ENCODE peak calls at places on chromosomes 7 and 10, in seven cellular contexts. One of them, this sample, is unnamed.

GRCh38 chr10:121900443-121901174 is 27.2 kb downstream of the ATE1 start:
- DNase-seq in K562: peak
- DNase-seq in activated CD4-positive, alpha-beta T cell treated with anti-CD3 and anti-CD28 coated beads, Interleukin-2, amount 10 ng/mL, durations not matched to agents 7 days and 5 days: peak
- DNase-seq in fibroblast of lung: peak
- DNase-seq in activated CD4-positive, CD25-positive, alpha-beta regulatory T cell: no peak
- DNase-seq in RWPE1: peak
- DNase-seq in stimulated activated CD4-positive, alpha-beta T cell treated with anti-CD3 and anti-CD28 coated beads, Interleukin-15, amount 100 ng/mL, for 1 hour: no peak
- DNase-seq in this sample: peak

GRCh38 chr10:1215862-1216575 is 159.8 kb downstream of the WDR37 start:
- DNase-seq in fibroblast of lung: no peak
- DNase-seq in stimulated activated CD4-positive, alpha-beta T cell treated with anti-CD3 and anti-CD28 coated beads, Interleukin-15, amount 100 ng/mL, for 1 hour: no peak
- DNase-seq in K562: no peak
- DNase-seq in activated CD4-positive, alpha-beta T cell treated with anti-CD3 and anti-CD28 coated beads, Interleukin-2, amount 10 ng/mL, durations not matched to agents 7 days and 5 days: no peak
- DNase-seq in activated CD4-positive, CD25-positive, alpha-beta regulatory T cell: no peak
- DNase-seq in RWPE1: no peak
- DNase-seq in this sample: no peak

GRCh38 chr10:71006497-71006896 is 118.1 kb upstream of the PCBD1 start:
- DNase-seq in RWPE1: no peak
- DNase-seq in fibroblast of lung: no peak
- DNase-seq in stimulated activated CD4-positive, alpha-beta T cell treated with anti-CD3 and anti-CD28 coated beads, Interleukin-15, amount 100 ng/mL, for 1 hour: no peak
- DNase-seq in K562: no peak
- DNase-seq in activated CD4-positive, CD25-positive, alpha-beta regulatory T cell: no peak
- DNase-seq in activated CD4-positive, alpha-beta T cell treated with anti-CD3 and anti-CD28 coated beads, Interleukin-2, amount 10 ng/mL, durations not matched to agents 7 days and 5 days: no peak
- DNase-seq in this sample: no peak

GRCh38 chr7:1318661-1319060 is 86.0 kb downstream of the UNCX start:
- DNase-seq in RWPE1: no peak
- DNase-seq in stimulated activated CD4-positive, alpha-beta T cell treated with anti-CD3 and anti-CD28 coated beads, Interleukin-15, amount 100 ng/mL, for 1 hour: no peak
- DNase-seq in K562: no peak
- DNase-seq in activated CD4-positive, alpha-beta T cell treated with anti-CD3 and anti-CD28 coated beads, Interleukin-2, amount 10 ng/mL, durations not matched to agents 7 days and 5 days: no peak
- DNase-seq in fibroblast of lung: no peak
- DNase-seq in activated CD4-positive, CD25-positive, alpha-beta regulatory T cell: no peak
- DNase-seq in this sample: no peak

GRCh38 chr7:149090397-149091195 is at the start of gene ZNF786:
- DNase-seq in stimulated activated CD4-positive, alpha-beta T cell treated with anti-CD3 and anti-CD28 coated beads, Interleukin-15, amount 100 ng/mL, for 1 hour: peak
- DNase-seq in activated CD4-positive, CD25-positive, alpha-beta regulatory T cell: peak
- DNase-seq in K562: peak
- DNase-seq in fibroblast of lung: peak
- DNase-seq in RWPE1: peak
- DNase-seq in activated CD4-positive, alpha-beta T cell treated with anti-CD3 and anti-CD28 coated beads, Interleukin-2, amount 10 ng/mL, durations not matched to agents 7 days and 5 days: peak
- DNase-seq in this sample: peak

GRCh38 chr10:34721201-34721840 is 93.8 kb downstream of the PARD3 start:
- DNase-seq in fibroblast of lung: peak
- DNase-seq in activated CD4-positive, alpha-beta T cell treated with anti-CD3 and anti-CD28 coated beads, Interleukin-2, amount 10 ng/mL, durations not matched to agents 7 days and 5 days: no peak
- DNase-seq in stimulated activated CD4-positive, alpha-beta T cell treated with anti-CD3 and anti-CD28 coated beads, Interleukin-15, amount 100 ng/mL, for 1 hour: no peak
- DNase-seq in K562: no peak
- DNase-seq in RWPE1: peak
- DNase-seq in activated CD4-positive, CD25-positive, alpha-beta regulatory T cell: no peak
- DNase-seq in this sample: peak

GRCh38 chr10:21406595-21407218 is 118.8 kb downstream of the SKIDA1 start:
- DNase-seq in K562: peak
- DNase-seq in fibroblast of lung: peak
- DNase-seq in RWPE1: no peak
- DNase-seq in activated CD4-positive, alpha-beta T cell treated with anti-CD3 and anti-CD28 coated beads, Interleukin-2, amount 10 ng/mL, durations not matched to agents 7 days and 5 days: peak
- DNase-seq in stimulated activated CD4-positive, alpha-beta T cell treated with anti-CD3 and anti-CD28 coated beads, Interleukin-15, amount 100 ng/mL, for 1 hour: no peak
- DNase-seq in activated CD4-positive, CD25-positive, alpha-beta regulatory T cell: no peak
- DNase-seq in this sample: peak

GRCh38 chr10:131204406-131205152 is 106.9 kb downstream of the TCERG1L start:
- DNase-seq in activated CD4-positive, CD25-positive, alpha-beta regulatory T cell: no peak
- DNase-seq in stimulated activated CD4-positive, alpha-beta T cell treated with anti-CD3 and anti-CD28 coated beads, Interleukin-15, amount 100 ng/mL, for 1 hour: no peak
- DNase-seq in fibroblast of lung: no peak
- DNase-seq in activated CD4-positive, alpha-beta T cell treated with anti-CD3 and anti-CD28 coated beads, Interleukin-2, amount 10 ng/mL, durations not matched to agents 7 days and 5 days: no peak
- DNase-seq in K562: no peak
- DNase-seq in RWPE1: no peak
- DNase-seq in this sample: no peak

GRCh38 chr10:79285315-79286185 is 61.7 kb upstream of the PPIF start:
- DNase-seq in stimulated activated CD4-positive, alpha-beta T cell treated with anti-CD3 and anti-CD28 coated beads, Interleukin-15, amount 100 ng/mL, for 1 hour: no peak
- DNase-seq in K562: no peak
- DNase-seq in activated CD4-positive, CD25-positive, alpha-beta regulatory T cell: no peak
- DNase-seq in fibroblast of lung: no peak
- DNase-seq in activated CD4-positive, alpha-beta T cell treated with anti-CD3 and anti-CD28 coated beads, Interleukin-2, amount 10 ng/mL, durations not matched to agents 7 days and 5 days: peak
- DNase-seq in RWPE1: no peak
- DNase-seq in this sample: no peak

GRCh38 chr7:15508258-15508657 is 53.6 kb downstream of the AGMO start:
- DNase-seq in activated CD4-positive, alpha-beta T cell treated with anti-CD3 and anti-CD28 coated beads, Interleukin-2, amount 10 ng/mL, durations not matched to agents 7 days and 5 days: no peak
- DNase-seq in activated CD4-positive, CD25-positive, alpha-beta regulatory T cell: no peak
- DNase-seq in fibroblast of lung: peak
- DNase-seq in K562: no peak
- DNase-seq in RWPE1: no peak
- DNase-seq in stimulated activated CD4-positive, alpha-beta T cell treated with anti-CD3 and anti-CD28 coated beads, Interleukin-15, amount 100 ng/mL, for 1 hour: no peak
- DNase-seq in this sample: peak

This sample was measured in IMR-90.